ENCODE peak calls at places on chromosomes 2 and 18, in ten cellular contexts. L is ovary; Z is neural progenitor cell; V is activated naive CD4-positive, alpha-beta T cell treated with Interleukin-2 at 50 U/mL for 16 hours; H is EH; G is fibroblast of the conjunctiva; N is IMR-90; A is suprapubic skin; C is mesothelial cell of epicardium; O is ELR. E is an unnamed sample.

GRCh38 chr18:26902296-26902695 is 36.8 kb upstream of the AQP4 start:
- DNase-seq in V (no peak), Z (no peak), A (no peak), G (no peak), L (no peak), C (no peak), N (no peak), H (no peak), O (no peak), E (no peak)

GRCh38 chr2:8597526-8598225 is 84.2 kb upstream of the ID2 start:
- DNase-seq in N (no peak), Z (no peak), V (no peak), G (no peak), O (no peak), A (peak; percentile 44), C (no peak), H (no peak), L (no peak), E (no peak)

GRCh38 chr18:9364242-9364641 is 29.7 kb downstream of the TWSG1 start:
- DNase-seq in G (no peak), L (no peak), V (no peak), C (no peak), H (no peak), Z (no peak), O (peak; percentile 8), A (no peak), N (no peak), E (no peak)

GRCh38 chr18:4510709-4511108 is 55.6 kb upstream of the DLGAP1 start:
- DNase-seq in A (no peak), O (no peak), N (no peak), G (peak; percentile 6), C (no peak), H (no peak), L (no peak), V (no peak), Z (no peak), E (no peak)

GRCh38 chr2:106963893-106964292 is 77.9 kb upstream of the ST6GAL2 start:
- DNase-seq in H (no peak), L (no peak), G (no peak), Z (no peak), C (no peak), N (no peak), A (no peak), O (no peak), V (no peak), E (no peak)

GRCh38 chr2:8303322-8303832 is 378.5 kb upstream of the ID2 start:
- DNase-seq in G (no peak), N (no peak), V (peak; percentile 78), C (no peak), H (peak; percentile 23), O (no peak), Z (no peak), L (no peak), A (peak; percentile 83), E (peak; percentile 45)

GRCh38 chr18:77144451-77145118 is 12.0 kb upstream of the MBP start:
- DNase-seq in O (no peak), N (no peak), A (no peak), L (no peak), C (peak; percentile 5), Z (no peak), G (no peak), V (no peak), H (peak; percentile 32), E (peak; percentile 13)

GRCh38 chr2:177289824-177290632 is 25.5 kb upstream of the NFE2L2 start:
- DNase-seq in N (no peak), O (no peak), H (no peak), G (no peak), Z (no peak), V (no peak), L (no peak), C (no peak), A (no peak), E (no peak)

GRCh38 chr18:45106331-45106774 is 425.7 kb downstream of the SETBP1 start:
- DNase-seq in Z (no peak), O (no peak), H (peak; percentile 77), C (no peak), A (no peak), N (no peak), V (no peak), G (no peak), L (no peak), E (no peak)

GRCh38 chr2:186530314-186530713 is 44.3 kb downstream of the ZC3H15 start:
- DNase-seq in L (no peak), A (no peak), O (no peak), H (no peak), V (no peak), Z (no peak), G (no peak), N (no peak), C (no peak), E (no peak)

GRCh38 chr18:30775629-30776028 is 266.9 kb downstream of the DSC3 start:
- DNase-seq in O (no peak), G (no peak), N (no peak), A (no peak), V (no peak), Z (peak; percentile 3), C (no peak), L (no peak), H (no peak), E (no peak)